ENCODE peak calls at places on chromosome 7, in six cellular contexts. S is GM12891, I is GM12878, J is HepG2, L is K562, U is H1. M is an unnamed sample.

GRCh38 chr7:19455508-19456132 is 253.2 kb downstream of the POLR1F start:
- DNase-seq in S (no peak), I (no peak), U (no peak), J (no peak), L (no peak), M (no peak)

GRCh38 chr7:47215640-47216039 is 366.3 kb downstream of the TNS3 start:
- DNase-seq in U (no peak), S (no peak), J (no peak), L (no peak), I (no peak), M (no peak)

GRCh38 chr7:140623995-140624902 is 16.4 kb downstream of the DENND2A start:
- DNase-seq in L (no peak), U (no peak), S (no peak), I (no peak), J (no peak), M (no peak)

GRCh38 chr7:27113991-27114866 is 11.7 kb upstream of the HOXA2 start:
- DNase-seq in U (no peak), J (no peak), S (no peak), L (no peak), I (no peak), M (no peak)

GRCh38 chr7:22387583-22387982 is 30.6 kb upstream of the RAPGEF5 start:
- DNase-seq in U (no peak), S (no peak), L (no peak), J (no peak), I (no peak), M (no peak)

GRCh38 chr7:8931906-8932646 is 498.7 kb downstream of the NXPH1 start:
- DNase-seq in U (no peak), I (no peak), S (no peak), J (no peak), L (peak; percentile 42), M (no peak)

GRCh38 chr7:49247759-49248158 is 323.4 kb downstream of the CDC14C start:
- DNase-seq in S (no peak), J (no peak), L (no peak), I (no peak), U (no peak), M (no peak)

GRCh38 chr7:80635533-80635932 is 2.9 kb upstream of the CD36 start:
- DNase-seq in J (no peak), I (no peak), U (no peak), L (no peak), S (no peak), M (no peak)

GRCh38 chr7:75623390-75624133 is 115.2 kb downstream of the HIP1 start:
- DNase-seq in S (no peak), L (no peak), U (no peak), I (no peak), J (no peak), M (no peak)

GRCh38 chr7:148478551-148478950 is 112.0 kb upstream of the C7orf33 start:
- DNase-seq in U (no peak), S (no peak), J (no peak), L (no peak), I (no peak), M (no peak)

GRCh38 chr7:80018941-80019808 is 115.5 kb upstream of the GNAI1 start:
- DNase-seq in L (peak; percentile 66), U (peak; percentile 27), I (no peak), J (peak; percentile 43), S (peak; percentile 30), M (peak; percentile 13)

GRCh38 chr7:151598045-151598444 is 78.3 kb upstream of the RHEB start:
- DNase-seq in L (no peak), S (no peak), U (no peak), J (peak; percentile 29), I (no peak), M (no peak)
- TF ChIP-seq TAF1 in L (no peak), S (no peak), U (no peak), J (no peak), I (no peak), M (no peak)

DNA sequence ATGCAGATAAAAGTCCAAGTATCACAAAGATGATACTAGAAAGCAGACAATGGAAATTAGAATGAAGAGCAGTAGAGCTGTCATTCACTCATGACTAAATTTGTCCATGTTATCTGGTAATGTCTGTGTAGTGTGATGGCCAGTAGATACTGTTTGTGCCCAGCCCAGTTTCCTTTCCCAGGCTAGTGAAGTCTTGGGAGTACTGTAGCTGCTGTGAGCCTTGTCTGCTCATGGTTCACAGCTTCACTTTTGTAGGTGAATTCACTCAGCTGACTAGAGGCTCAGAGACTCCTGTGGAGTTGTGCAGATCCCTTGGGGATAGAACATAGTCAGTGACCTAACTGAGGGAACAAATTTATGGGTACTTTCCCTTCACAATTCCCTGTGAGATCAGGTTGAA is 572.5 kb downstream of the ARL4A start:
- DNase-seq in I (no peak), U (no peak), L (peak; percentile 31), J (no peak), S (no peak), M (no peak)
- TF ChIP-seq POLR2A in I (no peak), U (no peak), L (no peak), J (no peak), S (no peak), M (no peak)

DNA sequence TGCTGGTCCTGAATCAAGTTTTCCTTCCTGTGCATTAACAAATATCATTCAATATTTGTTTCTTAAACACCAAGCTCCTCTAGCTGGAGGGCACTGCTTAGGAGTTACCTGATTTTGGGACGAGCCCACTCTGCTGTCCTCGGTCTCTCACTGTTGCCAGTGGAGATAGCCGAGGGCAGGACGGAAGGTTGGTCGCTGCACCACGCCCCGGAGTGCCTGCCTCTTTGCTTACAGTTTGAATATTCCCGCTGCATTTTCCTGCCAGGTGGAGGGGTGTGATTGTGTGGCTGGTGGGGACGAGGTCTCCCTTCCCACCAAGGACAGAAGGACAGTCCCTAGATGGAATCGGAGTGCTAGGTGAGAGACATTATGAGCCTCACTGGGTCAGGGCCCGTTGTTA is 201.5 kb downstream of the DNAJB6 start:
- DNase-seq in I (no peak), J (no peak), U (no peak), S (no peak), L (no peak), M (no peak)
- TF ChIP-seq POLR2AphosphoS5 in I (no peak), J (no peak), U (no peak), S (no peak), L (no peak), M (no peak)

GRCh38 chr7:159215053-159215452 is 70.4 kb upstream of the VIPR2 start:
- DNase-seq in I (no peak), S (no peak), J (no peak), U (no peak), L (no peak), M (no peak)

GRCh38 chr7:159213253-159213652 is 68.6 kb upstream of the VIPR2 start:
- DNase-seq in L (no peak), J (no peak), U (no peak), S (no peak), I (no peak), M (no peak)

GRCh38 chr7:159218216-159219006 is 73.7 kb upstream of the VIPR2 start:
- DNase-seq in J (no peak), L (no peak), U (no peak), I (no peak), S (no peak), M (no peak)
- TF ChIP-seq TAF1 in J (no peak), L (no peak), U (no peak), I (no peak), S (no peak), M (no peak)

GRCh38 chr7:131170440-131171105 is 157.1 kb upstream of the MKLN1 start:
- DNase-seq in S (no peak), J (no peak), L (no peak), I (no peak), U (no peak), M (no peak)

GRCh38 chr7:131173148-131173890 is 154.4 kb upstream of the MKLN1 start:
- DNase-seq in S (no peak), U (no peak), I (no peak), J (no peak), L (no peak), M (no peak)

GRCh38 chr7:131174391-131174790 is 153.3 kb upstream of the MKLN1 start:
- DNase-seq in J (no peak), U (no peak), I (no peak), S (no peak), L (no peak), M (no peak)

GRCh38 chr7:131174855-131175254 is 152.8 kb upstream of the MKLN1 start:
- DNase-seq in L (no peak), I (no peak), U (no peak), S (no peak), J (no peak), M (no peak)
- TF ChIP-seq POLR2A in L (no peak), I (no peak), U (no peak), S (no peak), J (no peak), M (no peak)

DNA sequence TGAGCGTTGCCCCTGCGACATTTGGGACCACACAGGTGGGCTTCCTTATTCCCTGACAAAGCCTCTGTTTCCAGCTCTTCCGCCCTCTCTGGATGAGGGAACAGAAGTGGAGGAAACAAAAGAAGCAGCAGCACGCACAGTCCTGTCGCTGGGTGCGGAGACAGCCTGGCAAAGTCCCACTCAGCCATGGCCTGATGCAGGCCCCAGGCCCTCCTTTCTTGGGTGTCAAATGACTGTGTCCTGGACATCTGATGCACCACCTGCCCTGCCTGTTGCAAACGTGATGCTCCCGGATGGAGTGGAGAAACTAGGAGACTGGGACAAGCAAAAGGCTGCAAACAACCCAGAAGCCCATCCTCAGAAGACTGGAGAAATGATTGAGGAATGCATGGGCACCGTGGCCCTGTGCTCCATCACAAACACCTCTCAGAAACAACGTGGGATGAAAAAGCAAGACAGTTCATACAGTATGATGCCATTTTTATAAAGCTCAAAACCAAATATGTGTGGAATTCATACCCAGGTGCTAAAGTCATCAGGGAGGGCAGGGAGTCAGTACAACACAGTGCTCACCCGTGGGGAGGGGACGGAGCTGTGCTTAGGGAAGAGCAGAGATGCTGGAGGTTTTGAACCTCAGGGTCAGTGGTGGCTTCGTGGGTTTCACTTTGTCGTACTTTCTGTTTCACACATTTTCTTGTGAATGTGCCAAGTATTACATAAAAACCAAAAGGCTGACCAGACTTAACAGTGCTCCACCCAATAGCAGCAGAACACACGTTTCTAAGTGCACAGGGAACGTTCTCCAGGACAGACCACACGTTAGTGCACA is 20.9 kb downstream of the ZMIZ2 start:
- DNase-seq in U (no peak), I (peak; percentile 80), L (no peak), J (no peak), S (no peak), M (no peak)
- TF ChIP-seq POLR2AphosphoS5 in U (no peak), I (no peak), L (no peak), J (no peak), S (no peak), M (no peak)

GRCh38 chr7:465710-466400 is 53.8 kb downstream of the PDGFA start:
- DNase-seq in S (no peak), L (no peak), U (no peak), J (no peak), I (no peak), M (no peak)
- TF ChIP-seq TAF1 in S (no peak), L (no peak), U (no peak), J (no peak), I (no peak), M (no peak)

M was measured in GM12892.